ENCODE peak calls at places on chromosome 9, in ten cellular contexts. T, R, C, W, J, X, A, F, Z and S are unnamed samples.

GRCh38 chr9:116190595-116190994 is 37.0 kb downstream of the PAPPA start:
- DNase-seq in T (no peak), R (no peak), C (no peak), W (no peak), J (no peak), X (peak; percentile 6), A (no peak), F (no peak), Z (no peak), S (no peak)

GRCh38 chr9:76655121-76655531 is 109.1 kb upstream of the PCA3 start:
- DNase-seq in T (no peak), R (no peak), C (no peak), W (peak; percentile 63), J (no peak), X (no peak), A (no peak), F (no peak), Z (no peak), S (peak; percentile 21)

GRCh38 chr9:17509698-17510097 is 69.2 kb upstream of the SH3GL2 start:
- DNase-seq in T (peak; percentile 5), R (no peak), C (no peak), W (no peak), J (no peak), X (no peak), A (no peak), F (no peak), Z (peak; percentile 4), S (no peak)

GRCh38 chr9:72526901-72527800 is 5.7 kb downstream of the TMC1 start:
- DNase-seq in T (peak; percentile 81), R (peak; percentile 84), C (peak; percentile 78), W (peak; percentile 96), J (peak; percentile 56), X (peak; percentile 87), A (peak; percentile 62), F (peak; percentile 84), Z (peak; percentile 91), S (peak; percentile 95)

GRCh38 chr9:79026311-79026710 is 545.5 kb upstream of the TLE4 start:
- DNase-seq in T (no peak), R (peak; percentile 44), C (no peak), W (no peak), J (no peak), X (no peak), A (no peak), F (no peak), Z (no peak), S (no peak)

GRCh38 chr9:128902351-128903078 is 18.3 kb upstream of the PHYHD1 start:
- DNase-seq in T (no peak), R (peak; percentile 91), C (peak; percentile 66), W (no peak), J (peak; percentile 71), X (no peak), A (no peak), F (peak; percentile 64), Z (no peak), S (peak; percentile 66)

GRCh38 chr9:89729954-89730530 is 125.2 kb downstream of the GADD45G start:
- DNase-seq in T (no peak), R (no peak), C (no peak), W (no peak), J (no peak), X (no peak), A (no peak), F (no peak), Z (no peak), S (no peak)

GRCh38 chr9:95004452-95005275 is 278.2 kb downstream of the AOPEP start:
- DNase-seq in T (no peak), R (no peak), C (peak; percentile 78), W (no peak), J (no peak), X (no peak), A (peak; percentile 30), F (peak; percentile 36), Z (no peak), S (no peak)

GRCh38 chr9:135614821-135615665 is 24.3 kb downstream of the GLT6D1 start:
- DNase-seq in T (no peak), R (no peak), C (no peak), W (no peak), J (no peak), X (no peak), A (no peak), F (no peak), Z (no peak), S (no peak)

GRCh38 chr9:128420651-128421473 is at the start of gene CERCAM:
- DNase-seq in T (no peak), R (peak; percentile 55), C (peak; percentile 59), W (peak; percentile 39), J (peak; percentile 53), X (peak; percentile 82), A (peak; percentile 44), F (peak; percentile 36), Z (peak; percentile 24), S (peak; percentile 52)

GRCh38 chr9:27528278-27528885 is 1.2 kb downstream of the MOB3B start:
- DNase-seq in T (peak; percentile 76), R (peak; percentile 78), C (peak; percentile 86), W (peak; percentile 60), J (peak; percentile 34), X (peak; percentile 26), A (no peak), F (no peak), Z (peak; percentile 40), S (no peak)

GRCh38 chr9:121331549-121331948 is 38.5 kb downstream of the STOM start:
- DNase-seq in T (no peak), R (no peak), C (no peak), W (no peak), J (no peak), X (no peak), A (no peak), F (no peak), Z (no peak), S (no peak)

GRCh38 chr9:19976226-19976625 is 187.4 kb upstream of the SLC24A2 start:
- DNase-seq in T (no peak), R (no peak), C (no peak), W (no peak), J (no peak), X (no peak), A (no peak), F (peak; percentile 59), Z (no peak), S (peak; percentile 80)

GRCh38 chr9:134966270-134966669 is 48.6 kb upstream of the FCN1 start:
- DNase-seq in T (no peak), R (no peak), C (peak; percentile 28), W (no peak), J (no peak), X (no peak), A (no peak), F (no peak), Z (no peak), S (no peak)

GRCh38 chr9:108831496-108832178 is 24.1 kb downstream of the ACTL7B start:
- DNase-seq in T (no peak), R (no peak), C (no peak), W (no peak), J (no peak), X (no peak), A (no peak), F (peak; percentile 72), Z (no peak), S (peak; percentile 39)

GRCh38 chr9:14437336-14438231 is 123.6 kb upstream of the NFIB start:
- DNase-seq in T (no peak), R (no peak), C (no peak), W (peak; percentile 26), J (no peak), X (no peak), A (no peak), F (no peak), Z (no peak), S (no peak)

GRCh38 chr9:36101916-36102741 is 34.4 kb upstream of the GLIPR2 start:
- DNase-seq in T (peak; percentile 50), R (no peak), C (no peak), W (peak; percentile 97), J (no peak), X (peak; percentile 68), A (no peak), F (peak; percentile 93), Z (peak; percentile 100), S (peak; percentile 99)

GRCh38 chr9:137402752-137403151 is 20.2 kb downstream of the EXD3 start:
- DNase-seq in T (no peak), R (no peak), C (no peak), W (no peak), J (no peak), X (no peak), A (no peak), F (no peak), Z (no peak), S (no peak)

GRCh38 chr9:102113191-102113590 is 374.7 kb upstream of the GRIN3A start:
- DNase-seq in T (no peak), R (no peak), C (no peak), W (no peak), J (no peak), X (no peak), A (no peak), F (no peak), Z (no peak), S (peak; percentile 52)

GRCh38 chr9:120477534-120478001 is 102.4 kb downstream of the CDK5RAP2 start:
- DNase-seq in T (peak; percentile 47), R (peak; percentile 67), C (peak; percentile 54), W (peak; percentile 95), J (peak; percentile 1), X (peak; percentile 56), A (peak; percentile 74), F (peak; percentile 63), Z (peak; percentile 91), S (peak; percentile 71)

GRCh38 chr9:110602281-110602680 is 22.7 kb upstream of the SVEP1 start:
- DNase-seq in T (no peak), R (no peak), C (no peak), W (no peak), J (no peak), X (no peak), A (no peak), F (peak; percentile 44), Z (no peak), S (peak; percentile 54)

GRCh38 chr9:83665576-83666200 is 42.1 kb downstream of the UBQLN1 start:
- DNase-seq in T (no peak), R (no peak), C (no peak), W (no peak), J (no peak), X (no peak), A (no peak), F (no peak), Z (no peak), S (no peak)

GRCh38 chr9:113446323-113446740 is 17.2 kb upstream of the RGS3 start:
- DNase-seq in T (no peak), R (peak; percentile 29), C (no peak), W (peak; percentile 75), J (no peak), X (peak; percentile 59), A (peak; percentile 72), F (peak; percentile 67), Z (peak; percentile 78), S (peak; percentile 59)

GRCh38 chr9:30925126-30925525 is 1459.3 kb upstream of the ACO1 start:
- DNase-seq in T (no peak), R (no peak), C (no peak), W (no peak), J (no peak), X (no peak), A (no peak), F (no peak), Z (no peak), S (no peak)